ENCODE peak calls at places on chromosomes 5 and 9, in six cellular contexts. T, M, R, G, J and A are unnamed samples.
A peak's percentile ranks its signal among the peaks of the same experiment; 100 is the strongest.

GRCh38 chr5:34044950-34045525 is 2.0 kb upstream of the C1QTNF3 start:
- DNase-seq in M (no peak), G (no peak), J (no peak), R (no peak), T (no peak), A (no peak)

GRCh38 chr5:38379360-38379827 is 121.0 kb downstream of the EGFLAM start:
- DNase-seq in T (no peak), J (no peak), G (no peak), M (no peak), R (no peak), A (no peak)

GRCh38 chr5:113612060-113612496 is 98.6 kb downstream of the YTHDC2 start:
- DNase-seq in T (peak; percentile 30), M (no peak), R (no peak), G (no peak), J (no peak), A (peak; percentile 49)

GRCh38 chr5:3364941-3365340 is 230.7 kb upstream of the IRX1 start:
- DNase-seq in M (no peak), G (peak; percentile 29), T (no peak), J (no peak), R (no peak), A (no peak)

GRCh38 chr5:122478741-122479459 is 166.9 kb downstream of the SNCAIP start:
- DNase-seq in R (no peak), M (no peak), G (no peak), T (peak; percentile 76), J (peak; percentile 80), A (peak; percentile 100)

GRCh38 chr5:159826351-159827222 is 89.7 kb upstream of the ADRA1B start:
- DNase-seq in G (no peak), T (peak; percentile 86), R (no peak), M (no peak), J (peak; percentile 38), A (peak; percentile 98)

GRCh38 chr5:31382051-31382878 is 149.6 kb downstream of the DROSHA start:
- DNase-seq in J (no peak), G (no peak), M (no peak), T (no peak), R (no peak), A (no peak)

GRCh38 chr9:21591221-21592062 is 109.3 kb upstream of the IFNE start:
- DNase-seq in J (peak; percentile 97), T (peak; percentile 97), M (no peak), G (no peak), R (no peak), A (peak; percentile 89)

GRCh38 chr9:14993061-14993800 is 83.0 kb upstream of the FREM1 start:
- DNase-seq in M (peak; percentile 73), R (peak; percentile 85), T (peak; percentile 24), G (peak; percentile 87), J (peak; percentile 2), A (no peak)

GRCh38 chr5:64210866-64211265 is 45.2 kb downstream of the RNF180 start:
- DNase-seq in G (no peak), J (peak; percentile 74), T (peak; percentile 84), M (no peak), R (no peak), A (peak; percentile 81)

GRCh38 chr9:117691367-117691766 is 12.8 kb upstream of the TLR4 start:
- DNase-seq in G (no peak), J (no peak), R (no peak), T (peak; percentile 21), M (no peak), A (no peak)

GRCh38 chr5:155929081-155929480 is 397.9 kb upstream of the SGCD start:
- DNase-seq in T (no peak), G (no peak), R (no peak), J (no peak), M (no peak), A (no peak)

GRCh38 chr9:98642661-98643312 is 65.9 kb downstream of the GABBR2 start:
- DNase-seq in G (no peak), M (no peak), J (no peak), R (no peak), T (no peak), A (no peak)
- TF ChIP-seq CTCF in G (no peak), M (no peak), J (no peak), R (no peak), T (no peak), A (no peak)

DNA sequence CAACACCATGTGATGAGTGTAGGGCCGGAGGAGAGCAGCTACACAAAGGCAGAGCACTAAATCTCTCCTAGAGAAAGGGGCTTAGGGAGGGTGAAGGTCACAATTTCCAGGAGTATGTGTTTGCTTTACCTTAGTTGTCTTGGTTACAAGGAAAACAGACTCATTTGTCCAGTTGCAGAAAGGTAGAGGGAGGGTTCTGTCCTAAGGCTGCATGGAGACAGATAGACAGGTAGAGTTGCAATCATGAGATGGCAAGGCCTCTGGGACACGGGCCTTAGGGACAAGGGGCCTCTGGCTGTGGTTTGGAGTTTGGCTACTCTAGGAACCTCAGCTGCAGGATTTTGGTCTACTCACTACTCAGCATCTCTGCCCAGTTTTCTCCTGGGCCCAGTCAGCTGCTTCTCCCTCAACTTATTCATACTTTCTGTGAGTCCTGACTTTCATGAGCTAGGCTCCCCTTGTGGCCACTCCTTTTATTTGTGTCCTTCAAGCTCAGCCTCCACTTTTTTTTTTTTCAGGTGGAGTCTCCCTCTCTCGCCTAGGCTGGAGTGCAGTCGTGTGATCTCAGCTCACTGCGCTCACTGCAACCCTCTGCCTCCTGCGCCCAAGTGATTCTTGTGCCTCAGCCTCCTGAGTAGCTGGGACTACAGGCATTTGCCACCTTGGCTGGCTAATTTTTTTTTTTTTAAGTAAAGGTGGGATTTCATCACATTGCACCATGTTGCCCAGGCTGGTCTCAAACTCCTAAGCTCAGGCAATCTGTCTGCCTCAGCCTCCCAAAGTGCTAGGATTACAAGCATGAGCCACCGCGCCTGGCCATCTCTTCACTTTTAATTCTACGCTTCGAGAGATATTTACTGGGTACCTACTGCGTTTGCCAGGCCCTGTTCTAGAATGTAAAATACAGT is 76.6 kb downstream of the PTPDC1 start:
- DNase-seq in J (no peak), G (no peak), T (no peak), M (no peak), R (no peak), A (no peak)
- TF ChIP-seq CTCF in J (no peak), G (no peak), T (no peak), M (peak; percentile 19), R (no peak), A (no peak)

GRCh38 chr9:83992407-83992806 is 11.8 kb downstream of the RMI1 start:
- DNase-seq in M (no peak), J (no peak), T (no peak), G (no peak), R (no peak), A (no peak)
- TF ChIP-seq CTCF in M (no peak), J (peak; percentile 10), T (no peak), G (no peak), R (no peak), A (peak; percentile 20)

GRCh38 chr5:136308396-136308795 is 56.9 kb downstream of the TRPC7 start:
- DNase-seq in G (no peak), M (no peak), T (no peak), R (no peak), J (no peak), A (peak; percentile 24)
- TF ChIP-seq CTCF in G (no peak), M (no peak), T (no peak), R (no peak), J (no peak), A (peak; percentile 6)

GRCh38 chr5:78627175-78627574 is 21.4 kb downstream of the LHFPL2 start:
- DNase-seq in M (no peak), J (no peak), T (no peak), G (no peak), R (no peak), A (peak; percentile 29)
- TF ChIP-seq CTCF in M (peak; percentile 36), J (peak; percentile 68), T (peak; percentile 29), G (no peak), R (no peak), A (peak; percentile 17)